ENCODE peak calls at places on chromosomes 2 and 18, in six cellular contexts. J, P, V, S, Y and X are unnamed samples.

GRCh38 chr2:105737980-105738657 is 6.6 kb upstream of the NCK2 start:
- DNase-seq in J (no peak), P (peak; percentile 48), V (no peak), S (no peak), Y (no peak), X (no peak)

GRCh38 chr18:24923138-24923537 is 428.8 kb downstream of the ZNF521 start:
- DNase-seq in J (no peak), P (no peak), V (no peak), S (no peak), Y (no peak), X (no peak)

GRCh38 chr18:54089749-54090459 is 134.6 kb downstream of the MBD2 start:
- DNase-seq in J (no peak), P (peak; percentile 56), V (no peak), S (no peak), Y (no peak), X (no peak)

GRCh38 chr18:7000484-7001096 is 117.0 kb downstream of the LAMA1 start:
- DNase-seq in J (peak; percentile 62), P (no peak), V (no peak), S (peak; percentile 29), Y (peak; percentile 20), X (no peak)

GRCh38 chr2:46769809-46770208 is 145.8 kb downstream of the MCFD2 start:
- DNase-seq in J (no peak), P (no peak), V (no peak), S (no peak), Y (no peak), X (no peak)

GRCh38 chr2:102460467-102460866 is 12.6 kb upstream of the SLC9A4 start:
- DNase-seq in J (no peak), P (no peak), V (no peak), S (no peak), Y (no peak), X (no peak)

GRCh38 chr18:6397931-6398566 is 16.7 kb downstream of the L3MBTL4 start:
- DNase-seq in J (no peak), P (no peak), V (no peak), S (no peak), Y (no peak), X (no peak)

GRCh38 chr2:188676012-188676405 is 298.2 kb upstream of the COL3A1 start:
- DNase-seq in J (peak; percentile 83), P (peak; percentile 23), V (no peak), S (no peak), Y (peak; percentile 65), X (no peak)

GRCh38 chr2:33505966-33506365 is 29.5 kb downstream of the RASGRP3 start:
- DNase-seq in J (no peak), P (no peak), V (no peak), S (no peak), Y (no peak), X (no peak)

GRCh38 chr18:48949051-48949605 is 1.6 kb downstream of the SMAD7 start:
- DNase-seq in J (no peak), P (peak; percentile 81), V (no peak), S (peak; percentile 86), Y (peak; percentile 64), X (no peak)

GRCh38 chr2:30662268-30663131 is 144.7 kb downstream of the CAPN13 start:
- DNase-seq in J (peak; percentile 17), P (no peak), V (no peak), S (peak; percentile 44), Y (peak; percentile 43), X (peak; percentile 31)

GRCh38 chr2:59490994-59491393 is 1062.5 kb downstream of the BCL11A start:
- DNase-seq in J (no peak), P (no peak), V (no peak), S (peak; percentile 18), Y (no peak), X (no peak)

GRCh38 chr2:99031481-99031880 is 95.5 kb upstream of the CRACDL start:
- DNase-seq in J (no peak), P (no peak), V (no peak), S (no peak), Y (no peak), X (no peak)

GRCh38 chr2:54336136-54336976 is 80.3 kb upstream of the TSPYL6 start:
- DNase-seq in J (peak; percentile 88), P (peak; percentile 74), V (no peak), S (no peak), Y (peak; percentile 94), X (no peak)

GRCh38 chr2:215396595-215397313 is 39.1 kb downstream of the FN1 start:
- DNase-seq in J (peak; percentile 90), P (no peak), V (no peak), S (no peak), Y (peak; percentile 70), X (no peak)

GRCh38 chr2:9187620-9188214 is 18.9 kb upstream of the ASAP2 start:
- DNase-seq in J (no peak), P (peak; percentile 87), V (no peak), S (no peak), Y (no peak), X (no peak)

GRCh38 chr2:102282646-102283045 is 28.7 kb upstream of the IL1RL1 start:
- DNase-seq in J (no peak), P (no peak), V (no peak), S (no peak), Y (no peak), X (no peak)

GRCh38 chr2:109020217-109020637 is 31.2 kb upstream of the EDAR start:
- DNase-seq in J (peak; percentile 28), P (no peak), V (peak; percentile 58), S (no peak), Y (peak; percentile 34), X (no peak)

GRCh38 chr2:160741815-160742214 is 248.2 kb upstream of the RBMS1 start:
- DNase-seq in J (no peak), P (no peak), V (no peak), S (no peak), Y (no peak), X (no peak)

GRCh38 chr2:85790499-85790898 is 36.7 kb downstream of the ATOH8 start:
- DNase-seq in J (no peak), P (no peak), V (no peak), S (no peak), Y (no peak), X (no peak)

GRCh38 chr2:74441690-74442482 is at the start of gene RTKN:
- DNase-seq in J (no peak), P (peak; percentile 72), V (peak; percentile 50), S (peak; percentile 84), Y (no peak), X (no peak)

GRCh38 chr2:36780231-36780808 is 83.8 kb downstream of the VIT start:
- DNase-seq in J (peak; percentile 78), P (peak; percentile 91), V (peak; percentile 38), S (no peak), Y (peak; percentile 62), X (no peak)

GRCh38 chr2:15241929-15242328 is 319.2 kb downstream of the NBAS start:
- DNase-seq in J (no peak), P (no peak), V (no peak), S (no peak), Y (no peak), X (no peak)

GRCh38 chr2:888211-888801 is 62.3 kb upstream of the SNTG2 start:
- DNase-seq in J (no peak), P (peak; percentile 81), V (no peak), S (no peak), Y (no peak), X (no peak)
- H3K4me3 ChIP-seq in J (no peak overlapping the region), P (no peak overlapping the region), V (no peak overlapping the region), S (no peak overlapping the region), Y (no peak overlapping the region), X (no peak overlapping the region)

DNA sequence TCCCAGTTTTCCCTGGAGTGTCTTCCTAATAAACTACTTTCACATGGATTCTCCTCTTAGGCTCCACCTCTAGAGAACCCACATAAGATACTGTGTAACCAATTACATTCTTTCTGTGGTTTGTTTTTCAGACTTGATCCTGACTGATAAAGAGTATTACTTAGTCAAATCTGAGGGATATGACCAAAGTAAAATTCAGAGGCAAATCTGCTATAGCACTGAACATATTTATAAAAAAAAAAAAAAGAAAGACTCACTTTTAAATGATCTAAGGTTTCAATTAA is 13.9 kb downstream of the CKAP2L start:
- DNase-seq in J (no peak), P (no peak), V (no peak), S (no peak), Y (peak; percentile 48), X (no peak)
- H3K36me3 ChIP-seq in J (no peaks in the 10 kb centered on the region), P (peaks cover 25% of the 10 kb centered on the region), V (peaks cover 96% of the 10 kb centered on the region), S (no peaks in the 10 kb centered on the region), Y (no peaks in the 10 kb centered on the region), X (peaks cover 91% of the 10 kb centered on the region)

GRCh38 chr2:21041943-21042707 is 1.7 kb downstream of the APOB start:
- DNase-seq in J (peak; percentile 47), P (no peak), V (no peak), S (no peak), Y (no peak), X (no peak)
- H3K4me3 ChIP-seq in J (no peak overlapping the region), P (no peak overlapping the region), V (no peak overlapping the region), S (no peak overlapping the region), Y (no peak overlapping the region), X (no peak overlapping the region)

DNA sequence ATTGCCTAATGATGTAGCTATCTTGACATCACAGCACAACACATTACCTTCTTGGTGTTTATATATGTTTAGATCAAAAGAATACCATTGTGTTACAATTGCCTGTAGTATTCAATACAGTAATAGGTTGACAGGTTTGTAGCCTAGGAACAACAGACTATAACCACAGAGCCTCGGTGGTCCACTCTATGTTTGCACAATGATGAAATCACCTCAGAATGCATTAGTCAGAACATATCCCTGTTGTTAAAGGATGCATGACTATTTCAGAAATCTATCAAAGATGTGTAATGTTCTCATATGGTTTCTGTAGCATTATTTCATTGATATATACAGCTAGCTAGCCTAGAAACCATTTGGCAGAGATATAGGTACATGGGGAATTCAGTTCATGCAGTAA is 8.9 kb downstream of the METTL5 start:
- DNase-seq in J (peak; percentile 49), P (no peak), V (no peak), S (no peak), Y (peak; percentile 61), X (peak; percentile 19)
- H3K36me3 ChIP-seq in J (no peaks in the 10 kb centered on the region), P (peaks cover 44% of the 10 kb centered on the region), V (peaks cover 88% of the 10 kb centered on the region), S (no peaks in the 10 kb centered on the region), Y (peaks cover 22% of the 10 kb centered on the region), X (peaks cover 81% of the 10 kb centered on the region)